ENCODE peak calls at places on chromosomes 13 and 19, in eight cellular contexts. J is epithelial cell of esophagus; M is psoas muscle; U is CD4-positive, alpha-beta T cell; Q is kidney; C is choroid plexus epithelial cell; S is glutamatergic neuron; K is breast epithelium. X is an unnamed sample.

GRCh38 chr13:99468971-99469545 is 32.2 kb upstream of the TM9SF2 start:
- DNase-seq in J (peak; percentile 20), M (no peak), U (no peak), Q (no peak), C (no peak), S (no peak), K (no peak), X (no peak)

GRCh38 chr19:55696301-55697068 is 21.5 kb downstream of the EPN1 start:
- DNase-seq in J (no peak), M (no peak), U (no peak), Q (no peak), C (no peak), S (no peak), K (no peak), X (no peak)

GRCh38 chr19:2084993-2085720 is 11.0 kb downstream of the MOB3A start:
- DNase-seq in J (peak; percentile 52), M (peak; percentile 78), U (peak; percentile 83), Q (peak; percentile 88), C (peak; percentile 38), S (no peak), K (no peak), X (peak; percentile 69)

GRCh38 chr13:103386341-103386740 is 320.1 kb upstream of the SLC10A2 start:
- DNase-seq in J (peak; percentile 42), M (no peak), U (no peak), Q (no peak), C (peak; percentile 80), S (no peak), K (no peak), X (no peak)

GRCh38 chr19:51246153-51246552 is 4.7 kb upstream of the SIGLECL1 start:
- DNase-seq in J (no peak), M (no peak), U (no peak), Q (no peak), C (peak; percentile 18), S (no peak), K (no peak), X (peak; percentile 35)

GRCh38 chr19:3692141-3693029 is 7.9 kb downstream of the PIP5K1C start:
- DNase-seq in J (no peak), M (no peak), U (peak; percentile 54), Q (no peak), C (no peak), S (peak; percentile 74), K (no peak), X (peak; percentile 57)

GRCh38 chr19:30752876-30753275 is 380.7 kb downstream of the ZNF536 start:
- DNase-seq in J (no peak), M (no peak), U (no peak), Q (no peak), C (no peak), S (no peak), K (no peak), X (no peak)

GRCh38 chr19:10076535-10076934 is 9.6 kb upstream of the SHFL start:
- DNase-seq in J (no peak), M (no peak), U (no peak), Q (no peak), C (no peak), S (no peak), K (no peak), X (no peak)

GRCh38 chr13:26561636-26562537 is 4.4 kb downstream of the WASF3 start:
- DNase-seq in J (peak; percentile 11), M (no peak), U (no peak), Q (no peak), C (peak; percentile 79), S (peak; percentile 21), K (no peak), X (no peak)

GRCh38 chr13:48231080-48231479 is 1.9 kb upstream of the ITM2B start:
- DNase-seq in J (no peak), M (no peak), U (no peak), Q (no peak), C (peak; percentile 82), S (no peak), K (no peak), X (no peak)

GRCh38 chr19:16127776-16128371 is 15.6 kb upstream of the HSH2D start:
- DNase-seq in J (no peak), M (no peak), U (no peak), Q (no peak), C (no peak), S (no peak), K (no peak), X (no peak)

GRCh38 chr13:48235100-48235813 is 2.3 kb downstream of the ITM2B start:
- DNase-seq in J (peak; percentile 66), M (no peak), U (no peak), Q (no peak), C (peak; percentile 54), S (peak; percentile 31), K (no peak), X (peak; percentile 17)

GRCh38 chr19:32406161-32407003 is 812 bp downstream of the DPY19L3 start:
- DNase-seq in J (no peak), M (no peak), U (no peak), Q (no peak), C (no peak), S (no peak), K (no peak), X (no peak)

GRCh38 chr19:6484251-6484650 is 2.7 kb upstream of the DENND1C start:
- DNase-seq in J (no peak), M (no peak), U (no peak), Q (no peak), C (no peak), S (no peak), K (no peak), X (no peak)

GRCh38 chr13:20182231-20182846 is 10.4 kb downstream of the GJB2 start:
- DNase-seq in J (peak; percentile 81), M (no peak), U (no peak), Q (no peak), C (peak; percentile 89), S (no peak), K (no peak), X (peak; percentile 61)

GRCh38 chr13:42821437-42821836 is 40.1 kb downstream of the FAM216B start:
- DNase-seq in J (peak; percentile 47), M (no peak), U (no peak), Q (no peak), C (peak; percentile 91), S (no peak), K (no peak), X (no peak)

GRCh38 chr13:34731486-34731885 is 210.6 kb upstream of the NBEA start:
- DNase-seq in J (peak; percentile 56), M (no peak), U (no peak), Q (no peak), C (no peak), S (no peak), K (no peak), X (no peak)

GRCh38 chr13:109198585-109198984 is 569.2 kb downstream of the MYO16 start:
- DNase-seq in J (peak; percentile 86), M (no peak), U (no peak), Q (no peak), C (peak; percentile 27), S (no peak), K (no peak), X (no peak)

GRCh38 chr19:21581646-21582045 is 76.2 kb downstream of the ZNF429 start:
- DNase-seq in J (no peak), M (no peak), U (no peak), Q (no peak), C (no peak), S (no peak), K (no peak), X (no peak)

GRCh38 chr19:43503501-43504425 is 783 bp downstream of the PHLDB3 start:
- DNase-seq in J (peak; percentile 95), M (peak; percentile 98), U (peak; percentile 99), Q (peak; percentile 99), C (peak; percentile 86), S (peak; percentile 94), K (peak; percentile 98), X (peak; percentile 94)
- TF ChIP-seq CTCF in J (peak; percentile 14), M (no peak), U (no peak), Q (no peak), C (peak; percentile 1), S (no peak), K (no peak), X (peak; percentile 21)

GRCh38 chr19:28731113-28731512 is 481.8 kb downstream of the UQCRFS1 start:
- DNase-seq in J (no peak), M (no peak), U (no peak), Q (no peak), C (no peak), S (no peak), K (no peak), X (no peak)

GRCh38 chr19:28727133-28727834 is 485.7 kb downstream of the UQCRFS1 start:
- DNase-seq in J (peak; percentile 22), M (no peak), U (peak; percentile 40), Q (peak; percentile 72), C (peak; percentile 34), S (peak; percentile 78), K (no peak), X (peak; percentile 76)

GRCh38 chr19:28727835-28728159 is 485.2 kb downstream of the UQCRFS1 start:
- DNase-seq in J (no peak), M (no peak), U (no peak), Q (no peak), C (no peak), S (no peak), K (no peak), X (no peak)

GRCh38 chr19:28736528-28736927 is 476.4 kb downstream of the UQCRFS1 start:
- DNase-seq in J (no peak), M (no peak), U (no peak), Q (no peak), C (no peak), S (no peak), K (no peak), X (no peak)

GRCh38 chr19:28731577-28731976 is 481.4 kb downstream of the UQCRFS1 start:
- DNase-seq in J (no peak), M (no peak), U (no peak), Q (no peak), C (no peak), S (no peak), K (no peak), X (no peak)
- TF ChIP-seq CTCF in J (no peak), M (no peak), U (no peak), Q (no peak), C (no peak), S (peak; percentile 27), K (no peak), X (peak; percentile 20)

GRCh38 chr19:49677232-49677881 is at the start of gene PRMT1:
- DNase-seq in J (peak; percentile 45), M (peak; percentile 80), U (no peak), Q (peak; percentile 90), C (peak; percentile 36), S (peak; percentile 76), K (no peak), X (peak; percentile 65)
- TF ChIP-seq CTCF in J (no peak), M (no peak), U (no peak), Q (no peak), C (no peak), S (no peak), K (no peak), X (no peak)

DNA sequence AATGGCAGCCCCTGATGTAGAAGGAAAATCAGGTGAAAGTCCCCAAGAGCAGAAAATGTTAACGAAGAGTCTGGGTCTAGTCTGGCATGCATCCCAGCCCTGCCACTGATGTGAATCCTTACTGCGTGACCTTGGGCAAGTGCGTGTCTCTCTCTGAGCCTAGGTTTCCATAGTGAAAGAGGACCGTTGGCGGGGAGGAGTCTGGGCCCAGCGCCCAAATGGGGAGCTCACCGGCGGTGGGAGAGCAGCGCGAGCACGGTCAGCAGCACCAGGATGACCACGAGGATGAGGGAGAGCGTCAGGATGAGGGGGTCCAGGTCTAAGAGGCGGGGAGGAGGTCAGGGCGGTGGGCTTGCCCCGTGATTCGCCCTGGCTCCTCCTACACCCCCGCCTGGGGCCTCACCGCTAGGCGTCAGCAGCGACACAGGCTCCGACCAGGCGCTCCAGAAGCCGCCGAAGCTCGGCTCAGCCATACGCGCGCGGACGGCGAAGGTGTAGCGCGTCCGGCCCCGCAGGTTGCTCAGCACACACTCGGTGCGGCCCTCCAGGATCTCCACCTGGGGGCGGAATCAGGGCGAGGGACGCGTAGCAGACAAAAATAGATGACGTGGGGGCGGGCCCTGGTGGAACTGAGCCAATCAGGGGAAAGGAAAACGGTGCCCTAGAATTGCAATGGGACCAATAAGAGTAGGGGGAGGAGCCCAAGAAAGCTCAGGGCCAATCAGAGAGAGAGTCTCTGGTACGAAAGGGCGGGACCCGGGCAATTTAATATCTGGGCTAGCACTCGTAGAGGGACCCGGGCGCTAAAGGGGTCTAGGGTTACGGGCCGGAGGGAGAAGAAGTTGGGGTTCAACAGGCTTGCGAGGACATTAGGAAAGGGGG is 3.2 kb downstream of the EPOR start:
- DNase-seq in J (peak; percentile 98), M (peak; percentile 97), U (peak; percentile 96), Q (peak; percentile 97), C (peak; percentile 96), S (peak; percentile 93), K (peak; percentile 97), X (peak; percentile 90)
- TF ChIP-seq CTCF in J (peak; percentile 62), M (peak; percentile 65), U (peak; percentile 78), Q (peak; percentile 73), C (peak; percentile 76), S (peak; percentile 60), K (peak; percentile 82), X (peak; percentile 56)